ENCODE peak calls at places on chromosomes 12 and 14, in seven cellular contexts. R, B, S, Y, M, W and X are unnamed samples.
A peak's percentile ranks its signal among the peaks of the same experiment; 100 is the strongest.

GRCh38 chr14:80223696-80224465 is 12.6 kb upstream of the DIO2 start:
- DNase-seq in R (no peak), B (no peak), S (no peak), Y (no peak), M (no peak), W (no peak), X (no peak)

GRCh38 chr12:110794623-110795280 is 52.0 kb upstream of the CCDC63 start:
- DNase-seq in R (no peak), B (no peak), S (no peak), Y (no peak), M (peak; percentile 84), W (peak; percentile 45), X (no peak)

GRCh38 chr12:68162374-68162773 is 2.8 kb upstream of the IFNG start:
- DNase-seq in R (no peak), B (no peak), S (no peak), Y (no peak), M (no peak), W (no peak), X (peak; percentile 22)

GRCh38 chr14:51018521-51018920 is 74.2 kb upstream of the PYGL start:
- DNase-seq in R (no peak), B (no peak), S (peak; percentile 41), Y (no peak), M (no peak), W (no peak), X (no peak)

GRCh38 chr12:20492251-20492728 is 124.0 kb downstream of the PDE3A start:
- DNase-seq in R (peak; percentile 95), B (no peak), S (peak; percentile 65), Y (no peak), M (no peak), W (no peak), X (no peak)

GRCh38 chr12:20063116-20063515 is 305.2 kb upstream of the PDE3A start:
- DNase-seq in R (peak; percentile 78), B (no peak), S (peak; percentile 38), Y (no peak), M (no peak), W (no peak), X (no peak)

GRCh38 chr14:36952702-36953101 is 219.7 kb downstream of the SLC25A21 start:
- DNase-seq in R (peak; percentile 67), B (no peak), S (peak; percentile 53), Y (no peak), M (no peak), W (no peak), X (no peak)

GRCh38 chr12:92234533-92234932 is 88.9 kb upstream of the BTG1 start:
- DNase-seq in R (no peak), B (no peak), S (no peak), Y (no peak), M (no peak), W (no peak), X (no peak)

GRCh38 chr12:481422-481821 is 21.7 kb downstream of the B4GALNT3 start:
- DNase-seq in R (no peak), B (peak; percentile 66), S (peak; percentile 11), Y (no peak), M (peak; percentile 65), W (no peak), X (no peak)

GRCh38 chr14:74973905-74974363 is 18.5 kb upstream of the PGF start:
- DNase-seq in R (no peak), B (no peak), S (no peak), Y (no peak), M (no peak), W (no peak), X (no peak)

GRCh38 chr12:110262442-110263388 is 18.3 kb upstream of the ATP2A2 start:
- DNase-seq in R (no peak), B (no peak), S (peak; percentile 72), Y (no peak), M (no peak), W (no peak), X (no peak)

GRCh38 chr12:131230340-131231099 is 276.8 kb downstream of the ADGRD1 start:
- DNase-seq in R (no peak), B (no peak), S (no peak), Y (no peak), M (peak; percentile 66), W (peak; percentile 33), X (no peak)

GRCh38 chr14:96055065-96055752 is 16.0 kb downstream of the C14orf132 start:
- DNase-seq in R (peak; percentile 54), B (no peak), S (peak; percentile 35), Y (no peak), M (no peak), W (no peak), X (no peak)

GRCh38 chr12:30823140-30823669 is 68.5 kb upstream of the CAPRIN2 start:
- DNase-seq in R (peak; percentile 5), B (peak; percentile 38), S (no peak), Y (no peak), M (no peak), W (peak; percentile 54), X (no peak)
- H3K4me3 ChIP-seq in R (peak overlapping the region; percentile 52), B (peak overlapping the region; percentile 47), S (no peak overlapping the region), Y (no peak overlapping the region), M (peak overlapping the region; percentile 50), W (peak overlapping the region; percentile 55), X (no peak overlapping the region)

DNA sequence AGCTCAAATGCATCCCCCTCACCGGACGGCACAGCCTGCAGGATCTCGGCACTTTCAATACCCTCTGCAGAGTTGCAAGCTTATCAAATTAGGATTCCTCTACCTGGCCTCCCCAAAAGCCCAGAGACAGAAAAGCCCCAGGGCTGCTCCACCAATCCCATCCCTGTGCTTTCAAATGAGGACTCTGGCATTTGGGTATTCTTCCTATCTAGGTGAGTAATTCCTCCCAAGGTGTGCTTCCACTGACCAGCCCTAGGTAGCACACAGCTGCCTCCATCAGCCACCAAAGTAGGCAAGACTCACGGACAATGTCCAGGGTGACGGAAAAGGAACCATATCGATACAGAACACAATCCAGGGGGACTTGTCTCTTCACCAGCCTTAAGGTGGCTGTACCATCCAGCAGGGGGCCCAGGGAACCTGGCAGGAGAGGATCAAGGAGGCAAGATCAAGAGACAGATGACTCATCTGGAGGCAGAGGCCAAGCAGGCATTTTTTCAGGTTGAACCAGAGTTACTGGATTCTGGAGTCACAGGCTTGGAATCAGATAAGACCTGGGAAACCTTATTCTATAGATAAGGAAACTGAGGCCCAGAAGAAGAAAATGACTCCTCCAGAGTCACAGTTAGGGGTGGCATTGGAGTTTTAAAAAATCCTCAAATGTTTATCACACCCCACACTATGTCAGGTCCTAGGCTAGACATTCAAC is 9.9 kb downstream of the PMEL start:
- DNase-seq in R (peak; percentile 47), B (no peak), S (peak; percentile 76), Y (peak; percentile 45), M (no peak), W (no peak), X (peak; percentile 44)
- TF ChIP-seq CTCF in R (peak; percentile 66), B (no peak), S (peak; percentile 51), Y (peak; percentile 70), M (no peak), W (no peak), X (peak; percentile 87)

GRCh38 chr12:53761306-53761705 is 9.5 kb upstream of the CISTR start:
- DNase-seq in R (no peak), B (no peak), S (no peak), Y (no peak), M (no peak), W (no peak), X (no peak)
- H3K4me3 ChIP-seq in R (no peak overlapping the region), B (no peak overlapping the region), S (no peak overlapping the region), Y (no peak overlapping the region), M (no peak overlapping the region), W (no peak overlapping the region), X (no peak overlapping the region)

GRCh38 chr12:27501956-27502562 is 21.9 kb upstream of the PPFIBP1 start:
- DNase-seq in R (no peak), B (no peak), S (no peak), Y (no peak), M (no peak), W (no peak), X (no peak)
- TF ChIP-seq CTCF in R (no peak), B (no peak), S (no peak), Y (no peak), M (no peak), W (no peak), X (no peak)

DNA sequence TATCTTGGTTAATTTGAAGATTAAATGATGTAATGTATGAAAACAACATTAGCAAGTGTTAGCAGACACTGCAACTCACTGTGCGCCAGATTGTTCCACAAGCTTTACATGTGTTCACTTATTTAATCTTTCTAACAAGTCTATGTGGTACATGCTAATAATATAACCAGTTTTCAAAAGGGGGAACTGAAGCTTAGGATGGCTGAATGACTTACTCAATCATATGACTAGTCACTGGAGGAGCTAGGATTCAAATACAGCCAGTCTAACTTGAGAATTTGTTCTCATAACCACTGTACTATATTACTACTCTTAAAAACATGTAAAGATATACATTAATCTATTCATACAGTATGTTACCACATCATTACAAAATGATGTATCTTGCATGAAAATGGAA is 60.5 kb upstream of the LRIG3 start:
- DNase-seq in R (no peak), B (no peak), S (no peak), Y (no peak), M (no peak), W (no peak), X (no peak)
- H3K4me3 ChIP-seq in R (no peak overlapping the region), B (no peak overlapping the region), S (no peak overlapping the region), Y (no peak overlapping the region), M (no peak overlapping the region), W (no peak overlapping the region), X (no peak overlapping the region)